ENCODE peak calls at places on chromosome 9, in four cellular contexts. G is heart left ventricle; X is aorta; Q is CD8-positive, alpha-beta memory T cell. L is an unnamed sample.

GRCh38 chr9:4225291-4226119 is 74.4 kb downstream of the GLIS3 start:
- DNase-seq in G (no peak), X (no peak), Q (no peak), L (no peak)

GRCh38 chr9:124458441-124458840 is 8.2 kb downstream of the ADGRD2 start:
- DNase-seq in G (no peak), X (no peak), Q (no peak), L (no peak)

GRCh38 chr9:86946712-86947145 is 577 bp downstream of the GAS1 start:
- DNase-seq in G (peak), X (peak), Q (peak), L (no peak)

GRCh38 chr9:13586726-13587392 is 307.4 kb upstream of the MPDZ start:
- DNase-seq in G (no peak), X (no peak), Q (no peak), L (no peak)

GRCh38 chr9:95055851-95056551 is 261.5 kb downstream of the FANCC start:
- DNase-seq in G (no peak), X (no peak), Q (no peak), L (peak)

GRCh38 chr9:6619909-6620308 is 25.6 kb downstream of the GLDC start:
- DNase-seq in G (no peak), X (no peak), Q (no peak), L (no peak)

GRCh38 chr9:72579190-72579589 is 57.8 kb downstream of the TMC1 start:
- DNase-seq in G (peak), X (peak), Q (no peak), L (no peak)

GRCh38 chr9:125902224-125902623 is 155.1 kb downstream of the PBX3 start:
- DNase-seq in G (no peak), X (no peak), Q (no peak), L (no peak)

GRCh38 chr9:37082214-37082765 is 38.1 kb upstream of the ZCCHC7 start:
- DNase-seq in G (no peak), X (no peak), Q (no peak), L (peak)

GRCh38 chr9:8329561-8330283 is 530.1 kb upstream of the DMAC1 start:
- DNase-seq in G (no peak), X (no peak), Q (no peak), L (peak)

GRCh38 chr9:34124923-34125322 is 1.6 kb downstream of the DCAF12 start:
- DNase-seq in G (no peak), X (no peak), Q (no peak), L (no peak)

GRCh38 chr9:87959916-87960581 is 14.3 kb downstream of the CDK20 start:
- DNase-seq in G (no peak), X (no peak), Q (no peak), L (peak)

GRCh38 chr9:18526686-18527085 is 52.7 kb downstream of the ADAMTSL1 start:
- DNase-seq in G (no peak), X (no peak), Q (no peak), L (peak)

GRCh38 chr9:126952180-126952960 is 37.8 kb downstream of the RALGPS1 start:
- DNase-seq in G (no peak), X (no peak), Q (no peak), L (peak)

GRCh38 chr9:84382728-84383127 is 42.2 kb upstream of the SLC28A3 start:
- DNase-seq in G (no peak), X (no peak), Q (no peak), L (no peak)

GRCh38 chr9:79577969-79578723 is 6.4 kb downstream of the TLE4 start:
- DNase-seq in G (no peak), X (no peak), Q (no peak), L (no peak)

GRCh38 chr9:91810286-91810905 is 139.6 kb downstream of the ROR2 start:
- DNase-seq in G (no peak), X (peak), Q (no peak), L (no peak)

GRCh38 chr9:23812673-23813072 is 13.4 kb downstream of the ELAVL2 start:
- DNase-seq in G (no peak), X (no peak), Q (no peak), L (no peak)

GRCh38 chr9:136328011-136328621 is 777 bp downstream of the GPSM1 start:
- DNase-seq in G (no peak), X (no peak), Q (no peak), L (no peak)

GRCh38 chr9:129838707-129839259 is 3.5 kb downstream of the USP20 start:
- DNase-seq in G (no peak), X (no peak), Q (no peak), L (no peak)

GRCh38 chr9:25678147-25678666 is at the start of gene TUSC1:
- DNase-seq in G (peak), X (peak), Q (no peak), L (peak)

GRCh38 chr9:88501086-88501485 is 33.9 kb upstream of the NXNL2 start:
- DNase-seq in G (no peak), X (peak), Q (no peak), L (no peak)

GRCh38 chr9:9229269-9229668 is 1383.5 kb downstream of the PTPRD start:
- DNase-seq in G (no peak), X (no peak), Q (no peak), L (no peak)

GRCh38 chr9:935348-935965 is 41.0 kb upstream of the DMRT3 start:
- DNase-seq in G (no peak), X (no peak), Q (no peak), L (no peak)

GRCh38 chr9:137396808-137397367 is 26.1 kb downstream of the EXD3 start:
- DNase-seq in G (peak), X (no peak), Q (no peak), L (no peak)

DNA sequence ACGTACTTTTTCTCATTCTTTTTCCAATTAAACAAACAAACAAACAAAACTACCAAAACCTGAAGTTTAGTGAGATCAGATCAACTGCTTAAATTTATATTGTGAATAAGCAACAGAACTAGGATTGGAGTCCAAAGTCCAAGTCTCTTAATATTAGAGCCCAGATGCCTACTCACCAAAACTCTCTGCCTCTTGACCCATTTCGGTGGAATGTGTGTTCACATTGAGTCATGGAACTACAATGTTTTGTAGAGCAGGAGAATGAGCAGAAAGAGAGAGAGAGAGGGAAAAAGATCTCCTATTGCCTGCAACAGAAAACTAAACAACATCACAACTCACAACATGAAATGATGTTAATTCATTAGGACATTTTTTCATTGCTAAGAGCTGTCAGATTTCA is 751.1 kb downstream of the TLR4 start:
- DNase-seq in G (no peak), X (no peak), Q (no peak), L (no peak)
- H3K27ac ChIP-seq in G (no peak), X (no peak), Q (no peak), L (no peak)

DNA sequence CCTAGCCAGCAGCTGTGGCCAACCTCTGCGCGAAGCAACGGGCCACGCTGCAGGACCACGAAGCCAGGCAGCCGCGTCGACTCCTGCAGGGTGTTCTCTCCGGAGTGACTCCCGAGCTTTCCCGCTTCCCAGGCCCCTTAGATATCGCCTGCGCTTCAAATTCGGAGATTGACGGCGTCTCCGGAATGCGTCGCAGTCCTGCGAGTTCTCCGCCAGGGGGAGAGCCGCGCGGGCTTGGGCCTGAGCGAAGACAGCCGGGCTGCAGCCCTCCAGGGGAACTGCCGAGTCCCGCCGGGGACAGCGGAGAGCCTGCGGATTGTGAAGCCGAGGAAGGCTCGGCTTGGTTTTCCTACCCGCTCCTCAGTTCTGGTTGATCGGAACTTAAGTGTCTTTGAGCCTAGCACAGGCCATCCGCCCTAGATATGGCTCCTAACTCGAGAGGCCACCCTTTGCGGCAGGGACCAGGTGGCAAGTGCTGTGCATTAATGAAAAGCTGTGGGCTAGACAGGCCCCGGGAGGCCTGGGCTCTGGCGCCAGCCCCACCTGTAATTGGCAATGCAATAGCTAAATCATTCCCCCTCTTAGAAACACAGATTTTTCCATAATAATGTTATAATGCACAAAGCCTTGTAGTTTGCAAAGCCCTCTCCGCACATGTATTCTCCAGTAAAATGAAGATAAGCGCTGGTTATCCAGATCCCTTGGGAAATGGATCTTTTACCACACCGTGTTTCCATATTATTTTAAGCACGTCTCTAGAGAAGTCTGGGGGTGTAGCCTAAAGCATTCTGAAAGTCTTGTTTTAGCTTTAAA is 863 bp upstream of the APBA1 start:
- DNase-seq in G (peak), X (peak), Q (peak), L (peak)
- H3K27ac ChIP-seq in G (peak), X (peak), Q (no peak), L (no peak)

GRCh38 chr9:123268240-123268949 is at the start of gene STRBP:
- DNase-seq in G (peak), X (peak), Q (peak), L (peak)

GRCh38 chr9:123267481-123268239 is 726 bp downstream of the STRBP start:
- DNase-seq in G (no peak), X (no peak), Q (peak), L (peak)

GRCh38 chr9:123266655-123267421 is 1.5 kb downstream of the STRBP start:
- DNase-seq in G (no peak), X (no peak), Q (no peak), L (peak)

GRCh38 chr9:123268950-123269302 is 540 bp upstream of the STRBP start:
- DNase-seq in G (no peak), X (no peak), Q (no peak), L (no peak)

GRCh38 chr9:123269316-123269715 is 930 bp upstream of the STRBP start:
- DNase-seq in G (no peak), X (no peak), Q (no peak), L (no peak)
- H3K27ac ChIP-seq in G (peak), X (no peak), Q (peak), L (no peak)

DNA sequence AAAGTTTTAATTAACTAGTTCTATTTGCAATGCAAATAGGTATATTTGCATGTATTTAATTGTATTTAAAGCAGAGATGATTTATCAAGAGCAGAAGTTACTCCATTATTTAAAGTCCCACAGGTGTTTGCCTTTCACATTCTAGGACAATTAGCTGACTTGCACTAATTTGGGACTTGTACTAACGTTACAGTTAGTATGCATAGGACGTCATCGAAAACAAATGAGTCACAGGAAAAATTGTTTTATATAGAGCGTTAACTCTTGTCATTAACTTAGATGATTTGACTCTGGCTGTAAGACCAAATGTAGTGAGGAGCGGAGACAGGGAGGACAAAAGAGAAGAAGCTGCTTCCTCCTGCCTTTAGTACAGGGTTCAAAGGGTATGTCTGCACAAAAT is 126.1 kb upstream of the IFNE start:
- DNase-seq in G (no peak), X (no peak), Q (no peak), L (no peak)
- H3K27ac ChIP-seq in G (no peak), X (no peak), Q (no peak), L (no peak)

GRCh38 chr9:100425758-100426157 is 1.2 kb upstream of the MSANTD3 start:
- DNase-seq in G (no peak), X (no peak), Q (no peak), L (no peak)
- H3K27ac ChIP-seq in G (no peak), X (no peak), Q (no peak), L (no peak)

GRCh38 chr9:89953824-89954223 is 349.0 kb downstream of the GADD45G start:
- DNase-seq in G (no peak), X (no peak), Q (no peak), L (no peak)

GRCh38 chr9:89955626-89956025 is 350.8 kb downstream of the GADD45G start:
- DNase-seq in G (no peak), X (no peak), Q (no peak), L (no peak)

GRCh38 chr9:89954229-89954628 is 349.4 kb downstream of the GADD45G start:
- DNase-seq in G (no peak), X (no peak), Q (no peak), L (no peak)

GRCh38 chr9:89956331-89956730 is 351.5 kb downstream of the GADD45G start:
- DNase-seq in G (no peak), X (no peak), Q (no peak), L (no peak)

DNA sequence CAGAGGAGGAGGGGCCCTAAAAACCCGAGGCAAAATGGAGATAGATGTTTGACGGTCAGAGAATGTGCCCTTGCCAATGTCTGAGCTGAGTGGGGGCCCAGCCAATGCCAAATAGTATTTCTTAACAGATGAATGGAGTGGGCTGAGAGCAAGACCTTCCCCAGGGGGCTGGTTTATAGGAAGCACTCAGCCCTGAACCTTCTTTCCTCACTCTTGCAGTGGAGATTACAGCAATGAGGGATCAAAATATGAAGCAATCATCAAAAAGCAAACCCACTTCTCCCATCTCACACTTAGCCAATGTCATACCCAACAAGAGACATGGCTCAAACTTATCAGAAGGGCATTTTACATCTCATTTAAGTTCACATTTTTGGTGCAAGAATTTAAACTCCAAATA is 350.3 kb downstream of the GADD45G start:
- DNase-seq in G (no peak), X (no peak), Q (no peak), L (no peak)
- H3K27ac ChIP-seq in G (no peak), X (no peak), Q (no peak), L (no peak)

DNA sequence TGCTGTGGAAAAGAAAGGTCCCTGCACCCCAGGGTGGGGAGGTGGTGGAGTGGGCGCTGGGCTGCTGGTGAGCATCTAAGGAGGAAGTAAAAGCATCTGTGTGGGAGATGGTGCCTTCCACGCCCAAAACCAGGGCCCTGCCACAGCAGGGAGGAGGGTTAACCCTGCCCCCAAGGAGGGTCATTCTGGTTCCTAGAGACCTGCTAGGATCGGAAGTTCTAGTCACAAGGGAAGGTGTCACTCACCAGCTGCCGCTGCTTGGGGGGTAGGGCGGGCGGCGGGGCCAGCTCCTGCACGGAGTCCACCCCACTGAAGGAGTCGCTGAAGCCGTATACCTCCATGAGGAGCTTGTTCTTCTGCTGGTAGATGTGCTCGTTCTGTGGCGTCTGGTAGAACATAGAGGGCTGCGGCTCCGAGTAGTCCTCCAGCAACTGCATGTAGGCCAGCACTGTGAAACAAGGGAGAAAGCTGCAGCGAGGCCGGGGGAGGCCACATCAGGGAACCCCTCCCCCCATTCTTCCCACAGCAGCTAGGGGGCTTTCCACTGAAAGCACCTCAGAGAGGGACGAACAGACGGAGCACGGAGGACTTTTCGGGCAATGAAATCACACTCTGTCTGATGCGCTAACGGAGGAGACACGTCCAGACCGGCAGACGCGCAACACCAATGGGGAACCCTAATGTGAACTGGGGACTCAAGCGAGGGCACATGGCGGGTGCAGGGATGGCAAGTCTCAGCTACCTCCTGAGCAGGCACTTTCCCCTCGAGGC is 76.4 kb downstream of the PRRT1B start:
- DNase-seq in G (no peak), X (no peak), Q (peak), L (no peak)
- H3K27ac ChIP-seq in G (no peak), X (no peak), Q (peak), L (no peak)

GRCh38 chr9:114487607-114488300 is 17.5 kb downstream of the WHRN start:
- DNase-seq in G (no peak), X (no peak), Q (peak), L (peak)

GRCh38 chr9:114488398-114489129 is 16.7 kb downstream of the WHRN start:
- DNase-seq in G (no peak), X (no peak), Q (no peak), L (no peak)

GRCh38 chr9:114491430-114492003 is 13.8 kb downstream of the WHRN start:
- DNase-seq in G (no peak), X (no peak), Q (no peak), L (no peak)

GRCh38 chr9:114492991-114493390 is 12.3 kb downstream of the WHRN start:
- DNase-seq in G (no peak), X (no peak), Q (no peak), L (no peak)

GRCh38 chr9:114489928-114490327 is 15.3 kb downstream of the WHRN start:
- DNase-seq in G (no peak), X (no peak), Q (no peak), L (no peak)
- H3K27ac ChIP-seq in G (no peak), X (no peak), Q (no peak), L (no peak)

GRCh38 chr9:120869360-120869687 is 7.7 kb downstream of the PHF19 start:
- DNase-seq in G (no peak), X (no peak), Q (no peak), L (no peak)

GRCh38 chr9:120868676-120869359 is 8.2 kb downstream of the PHF19 start:
- DNase-seq in G (peak), X (peak), Q (peak), L (peak)

GRCh38 chr9:120869726-120870125 is 7.3 kb downstream of the PHF19 start:
- DNase-seq in G (no peak), X (no peak), Q (no peak), L (no peak)

GRCh38 chr9:120867676-120868338 is 9.2 kb downstream of the PHF19 start:
- DNase-seq in G (no peak), X (peak), Q (no peak), L (no peak)

GRCh38 chr9:120868339-120868675 is 8.7 kb downstream of the PHF19 start:
- DNase-seq in G (no peak), X (no peak), Q (no peak), L (no peak)
- H3K27ac ChIP-seq in G (peak), X (peak), Q (peak), L (no peak)

DNA sequence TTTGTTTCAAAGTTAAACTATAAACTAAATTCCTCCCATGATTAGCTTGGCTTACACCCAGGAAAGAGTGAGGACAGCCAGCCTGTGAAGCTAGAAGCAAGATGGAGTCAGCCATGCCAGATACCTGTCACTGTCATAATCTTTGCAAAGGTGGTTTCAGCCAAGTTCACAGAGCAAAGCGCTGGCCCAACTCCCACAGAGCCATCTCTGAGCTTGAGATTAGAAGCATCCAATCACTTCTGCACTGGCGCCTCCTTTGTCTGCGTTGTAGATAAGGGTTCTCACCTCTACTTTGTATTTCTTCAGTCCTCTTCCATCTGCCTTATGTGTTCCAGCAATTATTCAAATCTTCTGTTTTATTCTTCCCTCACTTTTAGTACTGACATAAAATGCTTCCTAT is 119.4 kb upstream of the ACO1 start:
- DNase-seq in G (no peak), X (no peak), Q (no peak), L (peak)
- H3K27ac ChIP-seq in G (no peak), X (no peak), Q (no peak), L (no peak)